ENCODE peak calls at places on chromosomes 2 and 18, in seven cellular contexts. One of them, this sample, is unnamed.

GRCh38 chr2:236616031-236616430 is 46.4 kb downstream of the ACKR3 start:
- DNase-seq in mesendoderm: no peak
- DNase-seq in uterus: no peak
- DNase-seq in fibroblast of lung: no peak
- DNase-seq in spleen: no peak
- DNase-seq in mammary epithelial cell: no peak
- DNase-seq in foreskin keratinocyte: no peak
- DNase-seq in this sample: no peak

GRCh38 chr2:241975593-241976284 is 106.2 kb downstream of the RTP5 start:
- DNase-seq in mesendoderm: no peak
- DNase-seq in uterus: peak
- DNase-seq in fibroblast of lung: peak
- DNase-seq in spleen: peak
- DNase-seq in mammary epithelial cell: no peak
- DNase-seq in foreskin keratinocyte: peak
- DNase-seq in this sample: no peak

GRCh38 chr18:34818069-34818468 is 108.0 kb downstream of the DTNA start:
- DNase-seq in mesendoderm: no peak
- DNase-seq in uterus: no peak
- DNase-seq in fibroblast of lung: no peak
- DNase-seq in spleen: no peak
- DNase-seq in mammary epithelial cell: no peak
- DNase-seq in foreskin keratinocyte: no peak
- DNase-seq in this sample: no peak

GRCh38 chr2:74532222-74532621 is 2.5 kb downstream of the HTRA2 start:
- DNase-seq in mesendoderm: no peak
- DNase-seq in uterus: no peak
- DNase-seq in fibroblast of lung: peak
- DNase-seq in spleen: no peak
- DNase-seq in mammary epithelial cell: peak
- DNase-seq in foreskin keratinocyte: no peak
- DNase-seq in this sample: no peak

GRCh38 chr18:3624818-3625716 is 175.1 kb downstream of the TGIF1 start:
- DNase-seq in mesendoderm: peak
- DNase-seq in uterus: peak
- DNase-seq in fibroblast of lung: peak
- DNase-seq in spleen: no peak
- DNase-seq in mammary epithelial cell: peak
- DNase-seq in foreskin keratinocyte: peak
- DNase-seq in this sample: peak

GRCh38 chr2:241844066-241844728 is 14.5 kb downstream of the PDCD1 start:
- DNase-seq in mesendoderm: peak
- DNase-seq in uterus: peak
- DNase-seq in fibroblast of lung: peak
- DNase-seq in spleen: peak
- DNase-seq in mammary epithelial cell: peak
- DNase-seq in foreskin keratinocyte: no peak
- DNase-seq in this sample: no peak

GRCh38 chr2:226726546-226726945 is 73.1 kb downstream of the IRS1 start:
- DNase-seq in mesendoderm: no peak
- DNase-seq in uterus: no peak
- DNase-seq in fibroblast of lung: no peak
- DNase-seq in spleen: no peak
- DNase-seq in mammary epithelial cell: peak
- DNase-seq in foreskin keratinocyte: peak
- DNase-seq in this sample: no peak

GRCh38 chr2:130899306-130899705 is 62.6 kb downstream of the ARHGEF4 start:
- DNase-seq in mesendoderm: no peak
- DNase-seq in uterus: no peak
- DNase-seq in fibroblast of lung: no peak
- DNase-seq in spleen: no peak
- DNase-seq in mammary epithelial cell: no peak
- DNase-seq in foreskin keratinocyte: no peak
- DNase-seq in this sample: no peak

GRCh38 chr18:4636957-4637356 is 181.8 kb upstream of the DLGAP1 start:
- DNase-seq in mesendoderm: no peak
- DNase-seq in uterus: no peak
- DNase-seq in fibroblast of lung: no peak
- DNase-seq in spleen: no peak
- DNase-seq in mammary epithelial cell: no peak
- DNase-seq in foreskin keratinocyte: no peak
- DNase-seq in this sample: no peak

GRCh38 chr2:63663013-63663864 is 74.5 kb downstream of the MDH1 start:
- DNase-seq in mesendoderm: peak
- DNase-seq in uterus: no peak
- DNase-seq in fibroblast of lung: no peak
- DNase-seq in spleen: no peak
- DNase-seq in mammary epithelial cell: peak
- DNase-seq in foreskin keratinocyte: no peak
- DNase-seq in this sample: no peak

GRCh38 chr2:77479395-77479794 is 42.8 kb downstream of the LRRTM4 start:
- DNase-seq in mesendoderm: no peak
- DNase-seq in uterus: no peak
- DNase-seq in fibroblast of lung: peak
- DNase-seq in spleen: no peak
- DNase-seq in mammary epithelial cell: no peak
- DNase-seq in foreskin keratinocyte: no peak
- DNase-seq in this sample: no peak

GRCh38 chr2:63926800-63927199 is 85.1 kb downstream of the UGP2 start:
- DNase-seq in mesendoderm: peak
- DNase-seq in uterus: no peak
- DNase-seq in fibroblast of lung: no peak
- DNase-seq in spleen: no peak
- DNase-seq in mammary epithelial cell: no peak
- DNase-seq in foreskin keratinocyte: no peak
- DNase-seq in this sample: no peak

GRCh38 chr2:121128741-121129659 is 156.0 kb downstream of the TFCP2L1 start:
- DNase-seq in mesendoderm: peak
- DNase-seq in uterus: no peak
- DNase-seq in fibroblast of lung: peak
- DNase-seq in spleen: no peak
- DNase-seq in mammary epithelial cell: peak
- DNase-seq in foreskin keratinocyte: peak
- DNase-seq in this sample: no peak

GRCh38 chr2:20448246-20449046 is 1.6 kb downstream of the RHOB start:
- DNase-seq in mesendoderm: peak
- DNase-seq in uterus: peak
- DNase-seq in fibroblast of lung: peak
- DNase-seq in spleen: peak
- DNase-seq in mammary epithelial cell: no peak
- DNase-seq in foreskin keratinocyte: no peak
- DNase-seq in this sample: no peak

GRCh38 chr2:12484536-12485115 is 232.1 kb upstream of the TRIB2 start:
- DNase-seq in mesendoderm: no peak
- DNase-seq in uterus: no peak
- DNase-seq in fibroblast of lung: no peak
- DNase-seq in spleen: no peak
- DNase-seq in mammary epithelial cell: no peak
- DNase-seq in foreskin keratinocyte: no peak
- DNase-seq in this sample: no peak

GRCh38 chr2:179612591-179613298 is 248.7 kb downstream of the ZNF385B start:
- DNase-seq in mesendoderm: peak
- DNase-seq in uterus: no peak
- DNase-seq in fibroblast of lung: peak
- DNase-seq in spleen: no peak
- DNase-seq in mammary epithelial cell: no peak
- DNase-seq in foreskin keratinocyte: no peak
- DNase-seq in this sample: no peak

GRCh38 chr2:144967971-144968370 is 448.1 kb upstream of the ZEB2 start:
- DNase-seq in mesendoderm: no peak
- DNase-seq in uterus: no peak
- DNase-seq in fibroblast of lung: no peak
- DNase-seq in spleen: no peak
- DNase-seq in mammary epithelial cell: no peak
- DNase-seq in foreskin keratinocyte: no peak
- DNase-seq in this sample: no peak

GRCh38 chr2:96764253-96764637 is 3.5 kb downstream of the CNNM4 start:
- DNase-seq in mesendoderm: peak
- DNase-seq in uterus: no peak
- DNase-seq in fibroblast of lung: no peak
- DNase-seq in spleen: peak
- DNase-seq in mammary epithelial cell: no peak
- DNase-seq in foreskin keratinocyte: no peak
- DNase-seq in this sample: no peak

GRCh38 chr2:224909885-224910517 is 132.3 kb downstream of the DOCK10 start:
- DNase-seq in mesendoderm: peak
- DNase-seq in uterus: peak
- DNase-seq in fibroblast of lung: peak
- DNase-seq in spleen: no peak
- DNase-seq in mammary epithelial cell: peak
- DNase-seq in foreskin keratinocyte: peak
- DNase-seq in this sample: no peak

DNA sequence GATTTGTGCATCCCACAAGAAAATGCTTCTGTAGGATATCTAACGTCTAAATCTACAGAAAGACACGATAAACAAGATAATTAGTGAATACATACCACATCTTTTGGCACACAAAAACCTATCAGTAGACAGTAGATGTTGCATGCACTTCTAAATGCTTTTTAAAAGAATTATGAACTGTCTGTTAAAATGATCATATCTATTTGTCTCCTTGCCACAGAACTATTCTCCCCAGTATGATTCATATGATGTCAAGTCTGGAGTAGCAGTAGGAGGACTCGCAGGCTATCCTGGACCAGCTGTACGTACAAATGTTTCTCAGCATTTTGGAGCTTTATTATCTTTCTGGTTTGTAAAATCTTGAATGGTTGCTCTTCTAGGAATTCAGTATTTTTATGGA is 12.7 kb downstream of the COL3A1 start:
- DNase-seq in mesendoderm: no peak
- DNase-seq in uterus: no peak
- DNase-seq in fibroblast of lung: no peak
- DNase-seq in spleen: no peak
- DNase-seq in mammary epithelial cell: no peak
- DNase-seq in foreskin keratinocyte: no peak
- DNase-seq in this sample: no peak
- H3K27ac ChIP-seq in mesendoderm: no peak
- H3K27ac ChIP-seq in uterus: peak
- H3K27ac ChIP-seq in fibroblast of lung: no peak
- H3K27ac ChIP-seq in spleen: no peak
- H3K27ac ChIP-seq in mammary epithelial cell: no peak
- H3K27ac ChIP-seq in foreskin keratinocyte: no peak
- H3K27ac ChIP-seq in this sample: no peak

GRCh38 chr2:33302348-33302747 is 174.1 kb upstream of the RASGRP3 start:
- DNase-seq in mesendoderm: no peak
- DNase-seq in uterus: no peak
- DNase-seq in fibroblast of lung: no peak
- DNase-seq in spleen: no peak
- DNase-seq in mammary epithelial cell: no peak
- DNase-seq in foreskin keratinocyte: no peak
- DNase-seq in this sample: no peak

GRCh38 chr2:33297748-33298035 is 178.8 kb upstream of the RASGRP3 start:
- DNase-seq in mesendoderm: no peak
- DNase-seq in uterus: no peak
- DNase-seq in fibroblast of lung: no peak
- DNase-seq in spleen: no peak
- DNase-seq in mammary epithelial cell: no peak
- DNase-seq in foreskin keratinocyte: no peak
- DNase-seq in this sample: no peak

GRCh38 chr2:33292981-33293586 is 183.4 kb upstream of the RASGRP3 start:
- DNase-seq in mesendoderm: no peak
- DNase-seq in uterus: no peak
- DNase-seq in fibroblast of lung: peak
- DNase-seq in spleen: no peak
- DNase-seq in mammary epithelial cell: no peak
- DNase-seq in foreskin keratinocyte: no peak
- DNase-seq in this sample: no peak

DNA sequence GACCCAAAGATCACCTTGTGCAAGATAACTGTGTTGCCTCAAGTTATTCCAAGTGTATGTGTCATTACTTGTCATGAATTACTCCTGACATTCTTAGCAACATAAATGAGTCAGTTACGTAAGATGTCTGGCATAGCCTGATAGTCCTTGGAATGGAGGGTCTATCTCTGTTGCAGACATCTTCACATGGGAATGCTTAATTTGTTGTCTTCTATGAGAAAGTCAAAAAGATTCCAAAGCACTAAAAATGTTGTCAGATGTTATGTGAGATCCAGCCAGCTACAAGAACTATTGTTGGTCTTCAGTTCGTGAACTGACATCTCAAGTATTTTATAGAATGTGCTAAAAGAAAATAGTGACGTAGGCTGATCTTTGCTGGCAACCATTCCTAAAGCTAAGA is 178.2 kb upstream of the RASGRP3 start:
- DNase-seq in mesendoderm: no peak
- DNase-seq in uterus: peak
- DNase-seq in fibroblast of lung: no peak
- DNase-seq in spleen: no peak
- DNase-seq in mammary epithelial cell: peak
- DNase-seq in foreskin keratinocyte: peak
- DNase-seq in this sample: no peak
- H3K27ac ChIP-seq in mesendoderm: no peak
- H3K27ac ChIP-seq in uterus: peak
- H3K27ac ChIP-seq in fibroblast of lung: no peak
- H3K27ac ChIP-seq in spleen: no peak
- H3K27ac ChIP-seq in mammary epithelial cell: no peak
- H3K27ac ChIP-seq in foreskin keratinocyte: no peak
- H3K27ac ChIP-seq in this sample: no peak

GRCh38 chr18:23356416-23356815 is 96.7 kb upstream of the RIOK3 start:
- DNase-seq in mesendoderm: no peak
- DNase-seq in uterus: no peak
- DNase-seq in fibroblast of lung: no peak
- DNase-seq in spleen: no peak
- DNase-seq in mammary epithelial cell: no peak
- DNase-seq in foreskin keratinocyte: no peak
- DNase-seq in this sample: no peak
- H3K27ac ChIP-seq in mesendoderm: no peak
- H3K27ac ChIP-seq in uterus: peak
- H3K27ac ChIP-seq in fibroblast of lung: no peak
- H3K27ac ChIP-seq in spleen: peak
- H3K27ac ChIP-seq in mammary epithelial cell: no peak
- H3K27ac ChIP-seq in foreskin keratinocyte: no peak
- H3K27ac ChIP-seq in this sample: no peak

GRCh38 chr2:84906900-84907714 is 1.7 kb downstream of the TMSB10 start:
- DNase-seq in mesendoderm: peak
- DNase-seq in uterus: peak
- DNase-seq in fibroblast of lung: peak
- DNase-seq in spleen: peak
- DNase-seq in mammary epithelial cell: peak
- DNase-seq in foreskin keratinocyte: peak
- DNase-seq in this sample: no peak
- H3K27ac ChIP-seq in mesendoderm: peak
- H3K27ac ChIP-seq in uterus: peak
- H3K27ac ChIP-seq in fibroblast of lung: peak
- H3K27ac ChIP-seq in spleen: peak
- H3K27ac ChIP-seq in mammary epithelial cell: peak
- H3K27ac ChIP-seq in foreskin keratinocyte: peak
- H3K27ac ChIP-seq in this sample: peak

GRCh38 chr2:68749345-68749744 is 14.7 kb downstream of the ARHGAP25 start:
- DNase-seq in mesendoderm: no peak
- DNase-seq in uterus: no peak
- DNase-seq in fibroblast of lung: no peak
- DNase-seq in spleen: no peak
- DNase-seq in mammary epithelial cell: no peak
- DNase-seq in foreskin keratinocyte: no peak
- DNase-seq in this sample: no peak
- H3K27ac ChIP-seq in mesendoderm: no peak
- H3K27ac ChIP-seq in uterus: no peak
- H3K27ac ChIP-seq in fibroblast of lung: no peak
- H3K27ac ChIP-seq in spleen: peak
- H3K27ac ChIP-seq in mammary epithelial cell: no peak
- H3K27ac ChIP-seq in foreskin keratinocyte: no peak
- H3K27ac ChIP-seq in this sample: no peak